ENCODE peak calls at places on chromosomes 2 and 18, in six cellular contexts. D, V, T, Z, P and J are unnamed samples.
A peak's percentile ranks its signal among the peaks of the same experiment; 100 is the strongest.

GRCh38 chr18:55489742-55490055 is 98.3 kb downstream of the TCF4 start:
- DNase-seq in V (no peak), Z (no peak), T (no peak), P (no peak), D (no peak), J (no peak)

GRCh38 chr18:25289040-25289631 is 62.8 kb downstream of the ZNF521 start:
- DNase-seq in V (no peak), D (no peak), Z (peak; percentile 40), T (peak; percentile 11), P (no peak), J (no peak)

GRCh38 chr2:10357770-10358169 is 55.1 kb downstream of the HPCAL1 start:
- DNase-seq in Z (no peak), T (no peak), V (no peak), D (no peak), P (no peak), J (no peak)

GRCh38 chr2:160494243-160494642 is 636 bp upstream of the RBMS1 start:
- DNase-seq in T (peak; percentile 12), P (no peak), Z (peak; percentile 15), V (no peak), D (no peak), J (no peak)

GRCh38 chr2:19369341-19369955 is 11.0 kb upstream of the OSR1 start:
- DNase-seq in T (peak; percentile 58), P (no peak), V (no peak), Z (no peak), D (no peak), J (no peak)

GRCh38 chr18:49071776-49072175 is 121.0 kb upstream of the SMAD7 start:
- DNase-seq in Z (no peak), P (no peak), D (no peak), V (no peak), T (no peak), J (no peak)

GRCh38 chr2:74405994-74406583 is 15.3 kb downstream of the C2orf81 start:
- DNase-seq in V (no peak), Z (no peak), T (no peak), D (no peak), P (no peak), J (no peak)

GRCh38 chr2:138827426-138828054 is 47.4 kb upstream of the NXPH2 start:
- DNase-seq in V (no peak), T (peak; percentile 74), D (no peak), Z (peak; percentile 10), P (no peak), J (peak; percentile 71)

GRCh38 chr18:25734336-25734735 is 356.1 kb downstream of the SS18 start:
- DNase-seq in Z (no peak), P (no peak), T (no peak), D (no peak), V (no peak), J (no peak)

GRCh38 chr2:40403233-40403841 is 48.6 kb downstream of the SLC8A1 start:
- DNase-seq in V (no peak), D (no peak), T (peak; percentile 4), P (no peak), Z (no peak), J (no peak)

GRCh38 chr2:109230980-109231420 is 102.0 kb downstream of the SH3RF3 start:
- DNase-seq in V (no peak), D (no peak), P (no peak), T (no peak), Z (peak; percentile 49), J (peak; percentile 53)

GRCh38 chr18:55314615-55315237 is 273.3 kb downstream of the TCF4 start:
- DNase-seq in V (no peak), Z (no peak), T (no peak), P (no peak), D (no peak), J (no peak)

GRCh38 chr2:73925853-73926492 is 707 bp upstream of the DGUOK start:
- DNase-seq in T (peak; percentile 36), P (no peak), Z (no peak), D (no peak), V (peak; percentile 81), J (peak; percentile 23)

DNA sequence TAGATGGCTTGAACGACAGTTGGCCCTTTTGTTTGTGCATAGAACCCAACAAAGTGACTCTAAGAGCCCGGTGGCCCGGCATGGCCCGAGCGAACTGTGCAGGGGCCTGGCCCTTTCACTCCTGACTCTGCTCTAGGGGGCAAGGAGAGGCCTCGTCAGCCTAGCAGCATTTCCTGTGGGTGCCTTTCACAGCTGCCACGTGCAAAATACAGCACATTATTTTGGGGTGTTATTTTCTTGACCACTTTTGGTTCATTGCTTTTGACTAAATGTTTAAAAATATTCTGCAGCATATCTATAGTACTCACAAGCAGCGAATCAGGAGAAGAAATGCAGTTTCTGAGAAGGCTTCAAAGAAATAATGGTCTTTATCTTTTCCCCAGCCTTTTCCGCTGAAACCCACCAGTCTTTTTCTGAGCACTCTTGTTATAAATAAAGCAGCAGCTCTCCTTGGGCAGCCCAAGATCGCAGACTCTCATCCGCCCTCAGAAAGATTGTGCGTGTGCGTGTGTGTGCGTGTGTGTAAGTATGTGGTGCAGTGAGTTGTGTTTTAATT is 31.3 kb downstream of the DGKD start:
- DNase-seq in T (no peak), Z (no peak), D (no peak), V (no peak), P (no peak), J (no peak)
- TF ChIP-seq POLR2A in T (no peak), Z (no peak), D (no peak), V (no peak), P (no peak), J (no peak)

GRCh38 chr2:85579266-85579935 is 2.0 kb downstream of the VAMP8 start:
- DNase-seq in P (no peak), D (peak; percentile 66), T (no peak), V (no peak), Z (peak; percentile 35), J (peak; percentile 92)

GRCh38 chr2:85577386-85578242 is at the start of gene VAMP8:
- DNase-seq in Z (peak; percentile 40), T (peak; percentile 40), D (peak; percentile 62), P (peak; percentile 84), V (peak; percentile 91), J (peak; percentile 87)

GRCh38 chr2:85577063-85577385 is 362 bp upstream of the VAMP8 start:
- DNase-seq in D (no peak), T (no peak), Z (no peak), V (no peak), P (no peak), J (no peak)

GRCh38 chr2:85580206-85580605 is 2.8 kb downstream of the VAMP8 start:
- DNase-seq in Z (no peak), T (no peak), D (no peak), P (no peak), V (no peak), J (no peak)

GRCh38 chr2:85578243-85579180 is 1.1 kb downstream of the VAMP8 start:
- DNase-seq in P (peak; percentile 67), Z (peak; percentile 49), V (peak; percentile 62), D (peak; percentile 78), T (no peak), J (peak; percentile 95)
- TF ChIP-seq POLR2A in P (no peak), Z (no peak), V (no peak), D (no peak), T (no peak), J (peak; percentile 31)

DNA sequence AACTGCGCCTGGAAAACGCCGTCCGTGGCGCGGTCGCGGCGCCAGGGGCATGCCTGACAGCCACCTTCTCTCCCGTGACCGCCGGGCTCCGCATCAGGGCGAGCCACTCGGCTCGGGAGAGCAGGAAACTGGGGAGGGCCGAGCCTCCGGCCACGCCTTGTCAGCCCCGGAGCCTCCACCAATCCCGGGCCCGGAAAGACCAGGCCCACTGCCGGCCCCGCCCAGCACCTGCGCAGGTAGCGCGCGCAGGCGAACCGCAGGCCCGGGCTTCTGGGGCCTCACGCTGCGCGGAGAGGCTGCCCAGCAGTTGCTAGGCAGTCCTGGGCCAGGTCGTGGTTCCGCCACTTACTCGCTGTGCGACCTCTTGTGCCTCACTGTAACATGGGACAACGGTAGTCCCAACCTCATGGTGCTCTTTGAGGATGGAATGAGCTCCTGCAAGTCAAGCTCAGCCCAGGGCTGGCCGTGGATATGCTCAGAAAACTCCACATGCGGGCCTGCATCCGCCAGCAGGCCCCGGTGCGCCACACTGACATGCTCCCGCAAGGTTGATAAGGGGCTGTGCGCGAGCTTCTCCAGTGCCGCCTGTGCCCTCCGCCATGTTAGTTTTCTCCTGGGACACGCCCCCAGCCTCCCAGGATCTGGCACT is 97.1 kb downstream of the INHBB start:
- DNase-seq in D (peak; percentile 49), V (peak; percentile 81), P (no peak), T (peak; percentile 18), Z (no peak), J (no peak)
- TF ChIP-seq POLR2A in D (peak; percentile 61), V (no peak), P (no peak), T (no peak), Z (no peak), J (no peak)

GRCh38 chr2:112055110-112055832 is at the start of gene TMEM87B:
- DNase-seq in V (peak; percentile 99), Z (peak; percentile 97), D (peak; percentile 98), P (peak; percentile 98), T (peak; percentile 97), J (peak; percentile 98)
- TF ChIP-seq POLR2A in V (peak; percentile 91), Z (peak; percentile 97), D (peak; percentile 72), P (peak; percentile 88), T (peak; percentile 56), J (peak; percentile 64)

DNA sequence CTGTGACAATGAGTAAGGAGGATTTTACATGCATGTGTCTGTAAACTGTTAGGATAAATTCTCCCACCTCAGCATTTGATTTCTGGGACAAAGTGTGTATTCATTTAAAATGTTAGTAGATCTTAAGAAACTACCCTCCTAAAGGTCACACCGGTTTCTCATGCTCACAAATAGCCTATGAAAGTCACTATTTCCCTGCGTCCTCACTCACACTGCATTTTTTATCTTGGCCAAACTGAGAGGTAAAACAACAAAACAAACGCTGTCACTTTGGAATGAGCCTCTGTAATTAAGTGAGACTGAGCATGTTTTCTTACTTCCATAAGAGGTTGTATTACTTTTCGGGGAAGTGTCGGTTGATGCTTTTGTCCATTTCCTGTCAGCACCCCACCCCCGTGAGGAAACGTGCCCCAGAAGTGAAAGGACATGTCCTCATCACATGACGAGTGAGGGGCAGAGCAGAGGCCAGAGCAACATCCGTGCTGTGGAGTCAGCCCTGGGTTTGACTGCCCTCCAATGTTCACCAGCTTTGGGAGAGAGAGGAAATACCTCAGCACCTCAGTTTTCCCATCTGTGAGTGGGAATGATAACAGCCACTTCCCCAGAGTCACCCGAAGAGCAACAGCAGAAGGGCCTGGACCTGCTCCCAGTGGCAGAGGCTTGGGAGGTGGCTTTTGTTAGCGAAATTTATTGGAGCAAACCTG is 3.1 kb downstream of the GYPC start:
- DNase-seq in Z (peak; percentile 81), D (peak; percentile 89), T (no peak), P (peak; percentile 80), V (peak; percentile 68), J (peak; percentile 55)
- TF ChIP-seq POLR2A in Z (no peak), D (no peak), T (no peak), P (no peak), V (no peak), J (no peak)